ENCODE peak calls at places on chromosomes 13 and 19, in five cellular contexts. Z is aorta, B is AG09319, P is sigmoid colon, L is DMS153. O is an unnamed sample.

GRCh38 chr13:77898097-77898496 is 20.5 kb downstream of the EDNRB start:
- DNase-seq in Z (no peak), B (no peak), P (no peak), L (no peak), O (no peak)

GRCh38 chr19:51131780-51132680 is 7.3 kb downstream of the SIGLEC9 start:
- DNase-seq in Z (peak), B (no peak), P (peak), L (no peak), O (no peak)

GRCh38 chr19:53982611-53983010 is 8.8 kb upstream of the CACNG6 start:
- DNase-seq in Z (no peak), B (no peak), P (no peak), L (no peak), O (no peak)

GRCh38 chr13:62924395-62924794 is 1508.7 kb upstream of the PCDH20 start:
- DNase-seq in Z (no peak), B (no peak), P (no peak), L (no peak), O (no peak)

GRCh38 chr13:34833562-34834182 is 108.4 kb upstream of the NBEA start:
- DNase-seq in Z (no peak), B (no peak), P (no peak), L (no peak), O (no peak)

GRCh38 chr13:108769213-108770070 is 140.0 kb downstream of the MYO16 start:
- DNase-seq in Z (no peak), B (no peak), P (no peak), L (no peak), O (no peak)

GRCh38 chr13:48476215-48476614 is 56.7 kb downstream of the RCBTB2 start:
- DNase-seq in Z (no peak), B (no peak), P (no peak), L (no peak), O (no peak)

GRCh38 chr13:25502551-25502950 is 130.8 kb downstream of the ATP8A2 start:
- DNase-seq in Z (no peak), B (no peak), P (no peak), L (no peak), O (no peak)

GRCh38 chr13:47233734-47234133 is 336.9 kb upstream of the HTR2A start:
- DNase-seq in Z (no peak), B (no peak), P (no peak), L (no peak), O (no peak)

GRCh38 chr13:49116873-49117272 is 103.3 kb upstream of the MLNR start:
- DNase-seq in Z (no peak), B (no peak), P (no peak), L (no peak), O (no peak)

GRCh38 chr13:44648392-44649117 is 72.4 kb upstream of the TSC22D1 start:
- DNase-seq in Z (no peak), B (no peak), P (no peak), L (no peak), O (no peak)

GRCh38 chr13:76853481-76853880 is 32.7 kb downstream of the KCTD12 start:
- DNase-seq in Z (no peak), B (no peak), P (no peak), L (no peak), O (no peak)

GRCh38 chr13:73062368-73062767 is 3.6 kb downstream of the KLF5 start:
- DNase-seq in Z (no peak), B (no peak), P (no peak), L (no peak), O (no peak)

GRCh38 chr19:35268546-35269424 is at the start of gene USF2:
- DNase-seq in Z (peak), B (peak), P (peak), L (peak), O (peak)

GRCh38 chr19:16111909-16112752 is 442 bp downstream of the RAB8A start:
- DNase-seq in Z (no peak), B (no peak), P (peak), L (no peak), O (no peak)

GRCh38 chr13:91154553-91154952 is 192.9 kb upstream of the MIR17HG start:
- DNase-seq in Z (no peak), B (no peak), P (no peak), L (no peak), O (no peak)

GRCh38 chr13:101998129-101998528 is 403.7 kb downstream of the FGF14 start:
- DNase-seq in Z (no peak), B (no peak), P (no peak), L (no peak), O (no peak)

GRCh38 chr13:101049166-101049850 is 367.0 kb downstream of the NALCN start:
- DNase-seq in Z (no peak), B (no peak), P (no peak), L (no peak), O (no peak)

GRCh38 chr19:10848208-10848843 is at the start of gene C19orf38:
- DNase-seq in Z (no peak), B (no peak), P (no peak), L (no peak), O (no peak)

GRCh38 chr13:114017028-114017630 is 43.3 kb upstream of the C13orf46 start:
- DNase-seq in Z (no peak), B (no peak), P (no peak), L (no peak), O (no peak)

GRCh38 chr19:55486971-55487883 is 1.0 kb upstream of the SSC5D start:
- DNase-seq in Z (peak), B (peak), P (peak), L (no peak), O (no peak)

GRCh38 chr13:64684685-64685431 is 2545.3 kb downstream of the PCDH9 start:
- DNase-seq in Z (no peak), B (no peak), P (no peak), L (no peak), O (no peak)

GRCh38 chr13:59684105-59684504 is 479.6 kb downstream of the DIAPH3 start:
- DNase-seq in Z (no peak), B (no peak), P (no peak), L (no peak), O (no peak)

GRCh38 chr19:34254552-34255432 is at the start of gene GARRE1:
- DNase-seq in Z (no peak), B (no peak), P (peak), L (peak), O (peak)

GRCh38 chr19:44796701-44797115 is 12.2 kb upstream of the BCAM start:
- DNase-seq in Z (no peak), B (no peak), P (no peak), L (peak), O (peak)

GRCh38 chr13:77466757-77467156 is 68.7 kb upstream of the SCEL start:
- DNase-seq in Z (no peak), B (no peak), P (no peak), L (no peak), O (no peak)

GRCh38 chr13:28337196-28338045 is 157.5 kb downstream of the FLT1 start:
- DNase-seq in Z (no peak), B (peak), P (no peak), L (no peak), O (no peak)

GRCh38 chr19:4690362-4690761 is 20.2 kb upstream of the MYDGF start:
- DNase-seq in Z (no peak), B (no peak), P (no peak), L (no peak), O (no peak)

O was measured in NCI-H748 treated with DMSO at 0.1 percent for 48 hours.